ENCODE peak calls at places on chromosomes 7 and 10, in ten cellular contexts. F is tibial nerve, Y is A549, G is adrenal gland, A is stomach, N is lower lobe of right lung, D is ascending aorta, L is left lung, S is pancreas, X is left ventricle myocardium inferior. I is an unnamed sample.

GRCh38 chr7:2242541-2243482 is 786 bp downstream of the NUDT1 start:
- DNase-seq in F (no peak), Y (peak), G (no peak), A (no peak), N (no peak), D (no peak), L (no peak), S (no peak), X (no peak), I (peak)

GRCh38 chr10:69348824-69349541 is 67.7 kb downstream of the TACR2 start:
- DNase-seq in F (peak), Y (peak), G (peak), A (no peak), N (no peak), D (peak), L (no peak), S (no peak), X (peak), I (no peak)

GRCh38 chr7:2096692-2097380 is 135.9 kb downstream of the MAD1L1 start:
- DNase-seq in F (no peak), Y (no peak), G (peak), A (no peak), N (peak), D (no peak), L (peak), S (no peak), X (no peak), I (no peak)

GRCh38 chr10:53808677-53809076 is 992.4 kb downstream of the PCDH15 start:
- DNase-seq in F (no peak), Y (no peak), G (no peak), A (no peak), N (no peak), D (no peak), L (no peak), S (no peak), X (no peak), I (no peak)

GRCh38 chr10:117439243-117439912 is 64.1 kb upstream of the PDZD8 start:
- DNase-seq in F (no peak), Y (no peak), G (peak), A (no peak), N (no peak), D (peak), L (no peak), S (no peak), X (peak), I (no peak)

GRCh38 chr10:99328579-99329237 is 448 bp upstream of the CNNM1 start:
- DNase-seq in F (no peak), Y (peak), G (no peak), A (no peak), N (no peak), D (no peak), L (no peak), S (no peak), X (no peak), I (no peak)

GRCh38 chr10:74177140-74177677 is 26.2 kb downstream of the ADK start:
- DNase-seq in F (no peak), Y (no peak), G (peak), A (no peak), N (peak), D (peak), L (peak), S (peak), X (no peak), I (peak)

GRCh38 chr7:68676789-68677535 is 921.3 kb upstream of the AUTS2 start:
- DNase-seq in F (no peak), Y (no peak), G (no peak), A (no peak), N (no peak), D (no peak), L (no peak), S (no peak), X (no peak), I (no peak)

GRCh38 chr10:88565072-88565471 is 18.0 kb downstream of the RNLS start:
- DNase-seq in F (no peak), Y (peak), G (no peak), A (no peak), N (no peak), D (no peak), L (no peak), S (no peak), X (no peak), I (no peak)

GRCh38 chr7:33854178-33854577 is 51.2 kb upstream of the BMPER start:
- DNase-seq in F (no peak), Y (no peak), G (no peak), A (no peak), N (no peak), D (no peak), L (no peak), S (no peak), X (no peak), I (no peak)

GRCh38 chr7:13024323-13024722 is 336.9 kb downstream of the ARL4A start:
- DNase-seq in F (no peak), Y (no peak), G (no peak), A (no peak), N (no peak), D (no peak), L (no peak), S (no peak), X (no peak), I (no peak)

GRCh38 chr7:38660427-38661099 is 29.4 kb upstream of the AMPH start:
- DNase-seq in F (no peak), Y (peak), G (no peak), A (no peak), N (peak), D (no peak), L (no peak), S (no peak), X (no peak), I (no peak)

GRCh38 chr10:78312197-78313046 is 278.8 kb downstream of the RPS24 start:
- DNase-seq in F (no peak), Y (no peak), G (no peak), A (no peak), N (no peak), D (peak), L (no peak), S (no peak), X (no peak), I (no peak)

GRCh38 chr7:20350518-20350951 is 19.8 kb downstream of the ITGB8 start:
- DNase-seq in F (no peak), Y (no peak), G (no peak), A (no peak), N (no peak), D (no peak), L (no peak), S (no peak), X (no peak), I (no peak)

GRCh38 chr10:24383681-24384106 is 174.8 kb downstream of the KIAA1217 start:
- DNase-seq in F (peak), Y (peak), G (peak), A (peak), N (peak), D (peak), L (peak), S (peak), X (peak), I (no peak)

GRCh38 chr10:119713744-119714483 is 11.9 kb upstream of the INPP5F start:
- DNase-seq in F (no peak), Y (no peak), G (no peak), A (no peak), N (no peak), D (no peak), L (no peak), S (no peak), X (no peak), I (no peak)

GRCh38 chr10:130169136-130169888 is 33.1 kb downstream of the GLRX3 start:
- DNase-seq in F (no peak), Y (no peak), G (no peak), A (no peak), N (no peak), D (no peak), L (no peak), S (no peak), X (no peak), I (no peak)

GRCh38 chr7:116710764-116711452 is 38.9 kb downstream of the MET start:
- DNase-seq in F (no peak), Y (no peak), G (no peak), A (no peak), N (no peak), D (no peak), L (no peak), S (no peak), X (no peak), I (no peak)

GRCh38 chr10:43259248-43259980 is 7.5 kb downstream of the RASGEF1A start:
- DNase-seq in F (no peak), Y (no peak), G (peak), A (no peak), N (no peak), D (no peak), L (peak), S (no peak), X (no peak), I (peak)

GRCh38 chr10:31972519-31973041 is 43.9 kb upstream of the ARHGAP12 start:
- DNase-seq in F (no peak), Y (no peak), G (no peak), A (no peak), N (no peak), D (no peak), L (no peak), S (no peak), X (no peak), I (no peak)

GRCh38 chr10:119379466-119380071 is 162.9 kb downstream of the RGS10 start:
- DNase-seq in F (no peak), Y (no peak), G (no peak), A (no peak), N (peak), D (no peak), L (no peak), S (no peak), X (no peak), I (no peak)

GRCh38 chr7:138752568-138753518 is 45.0 kb upstream of the TMEM213 start:
- DNase-seq in F (no peak), Y (peak), G (peak), A (peak), N (peak), D (peak), L (peak), S (no peak), X (peak), I (peak)

GRCh38 chr10:12540341-12540781 is 191.0 kb downstream of the CAMK1D start:
- DNase-seq in F (no peak), Y (no peak), G (no peak), A (no peak), N (no peak), D (no peak), L (no peak), S (no peak), X (no peak), I (no peak)

GRCh38 chr7:151876899-151877777 is at the start of gene PRKAG2:
- DNase-seq in F (peak), Y (peak), G (peak), A (peak), N (peak), D (peak), L (peak), S (peak), X (peak), I (peak)

GRCh38 chr10:101779544-101780186 is 3.6 kb downstream of the NPM3 start:
- DNase-seq in F (peak), Y (peak), G (peak), A (peak), N (peak), D (peak), L (peak), S (peak), X (peak), I (peak)

GRCh38 chr10:123557366-123558108 is 108.6 kb upstream of the GPR26 start:
- DNase-seq in F (no peak), Y (no peak), G (no peak), A (no peak), N (no peak), D (no peak), L (no peak), S (no peak), X (no peak), I (no peak)

GRCh38 chr10:7054915-7055314 is 355.9 kb downstream of the SFMBT2 start:
- DNase-seq in F (no peak), Y (peak), G (no peak), A (no peak), N (no peak), D (no peak), L (no peak), S (no peak), X (no peak), I (no peak)

GRCh38 chr10:21517983-21518628 is 7.4 kb downstream of the SKIDA1 start:
- DNase-seq in F (no peak), Y (no peak), G (peak), A (no peak), N (no peak), D (peak), L (no peak), S (no peak), X (no peak), I (no peak)

GRCh38 chr7:56121440-56121839 is 5.2 kb upstream of the NUPR2 start:
- DNase-seq in F (no peak), Y (no peak), G (no peak), A (no peak), N (no peak), D (peak), L (no peak), S (no peak), X (no peak), I (no peak)

GRCh38 chr10:21488954-21489446 is 36.5 kb downstream of the SKIDA1 start:
- DNase-seq in F (no peak), Y (no peak), G (no peak), A (no peak), N (no peak), D (no peak), L (no peak), S (no peak), X (no peak), I (no peak)

GRCh38 chr7:26500749-26501352 is 209.2 kb downstream of the SNX10 start:
- DNase-seq in F (no peak), Y (peak), G (no peak), A (no peak), N (no peak), D (no peak), L (no peak), S (no peak), X (no peak), I (no peak)

GRCh38 chr10:12884851-12885250 is 116.7 kb downstream of the CCDC3 start:
- DNase-seq in F (no peak), Y (no peak), G (no peak), A (no peak), N (no peak), D (no peak), L (no peak), S (no peak), X (no peak), I (no peak)

DNA sequence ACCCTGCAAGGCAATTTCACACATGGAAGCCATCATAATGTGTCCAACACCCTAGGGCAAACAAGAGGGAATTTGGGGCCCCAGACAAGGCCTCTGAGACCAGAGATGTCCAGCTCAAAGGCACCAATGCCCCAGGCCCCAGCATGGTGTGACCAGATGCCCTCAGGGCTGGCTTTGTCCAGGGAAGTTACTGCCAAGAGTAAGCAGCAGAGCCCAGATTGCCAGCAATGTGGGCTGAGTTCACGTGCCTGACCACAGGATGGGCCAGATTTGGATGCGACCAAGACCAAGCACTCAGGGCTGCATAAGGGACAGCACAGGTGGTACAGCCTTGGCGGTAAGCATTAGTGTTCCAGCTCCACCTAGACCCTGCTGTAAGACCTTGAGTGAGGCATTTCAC is 12.7 kb downstream of the MYOF start:
- DNase-seq in F (no peak), Y (no peak), G (no peak), A (no peak), N (no peak), D (no peak), L (no peak), S (no peak), X (peak), I (no peak)
- H3K27ac ChIP-seq in F (no peak), Y (peak), G (peak), A (peak), N (no peak), D (peak), L (peak), S (no peak), X (peak), I (no peak)

DNA sequence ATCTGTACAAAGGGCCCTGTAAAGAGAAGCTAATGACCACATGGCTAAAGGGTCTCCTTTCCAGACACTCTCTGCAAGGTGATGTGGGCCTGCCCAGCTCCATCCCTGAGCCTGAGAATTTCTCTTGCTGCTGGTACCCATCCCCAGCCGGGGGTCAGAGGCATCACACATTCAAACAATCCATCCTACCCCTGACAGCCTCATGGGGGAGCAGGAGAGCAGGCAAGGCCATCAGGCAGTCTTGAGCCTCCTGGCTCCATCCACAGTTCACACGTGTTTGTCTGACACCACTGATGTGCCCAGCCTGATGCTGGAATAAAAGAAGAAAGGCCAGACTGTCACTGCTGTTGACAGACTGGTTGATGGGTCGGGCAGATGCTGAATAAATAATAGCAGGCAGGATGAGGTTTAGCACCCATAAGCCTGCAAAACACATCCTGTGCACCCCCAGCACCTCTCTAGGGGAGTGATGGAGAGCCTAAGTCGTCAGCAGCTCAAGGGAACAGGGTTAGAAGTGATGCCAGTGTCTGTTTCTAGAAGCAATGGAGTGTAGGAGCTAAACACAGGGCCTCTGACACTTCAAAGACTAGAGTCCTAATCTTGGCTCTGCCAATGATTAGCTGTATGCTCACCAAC is 43.5 kb downstream of the TLL2 start:
- DNase-seq in F (no peak), Y (peak), G (no peak), A (peak), N (no peak), D (peak), L (no peak), S (no peak), X (no peak), I (no peak)
- TF ChIP-seq CTCF in F (no peak), Y (peak), G (peak), A (no peak), N (peak), D (no peak), L (no peak), S (no peak), X (peak), I (no peak)

GRCh38 chr10:109866995-109867635 is 56.2 kb downstream of the XPNPEP1 start:
- DNase-seq in F (no peak), Y (no peak), G (no peak), A (no peak), N (no peak), D (peak), L (no peak), S (no peak), X (no peak), I (no peak)
- H3K27ac ChIP-seq in F (no peak), Y (no peak), G (no peak), A (no peak), N (no peak), D (no peak), L (no peak), S (no peak), X (no peak), I (no peak)

GRCh38 chr7:148060724-148061123 is 529.8 kb upstream of the C7orf33 start:
- DNase-seq in F (no peak), Y (no peak), G (no peak), A (no peak), N (no peak), D (no peak), L (no peak), S (no peak), X (no peak), I (no peak)

GRCh38 chr7:148058753-148059152 is 531.8 kb upstream of the C7orf33 start:
- DNase-seq in F (no peak), Y (no peak), G (no peak), A (no peak), N (no peak), D (no peak), L (no peak), S (no peak), X (no peak), I (no peak)

GRCh38 chr7:148058092-148058491 is 532.5 kb upstream of the C7orf33 start:
- DNase-seq in F (no peak), Y (no peak), G (no peak), A (no peak), N (no peak), D (no peak), L (no peak), S (no peak), X (no peak), I (no peak)
- TF ChIP-seq CTCF in F (no peak), Y (no peak), G (no peak), A (no peak), N (no peak), D (no peak), L (no peak), S (no peak), X (no peak), I (no peak)

GRCh38 chr10:59177862-59178235 is 1.4 kb downstream of the PHYHIPL start:
- DNase-seq in F (no peak), Y (no peak), G (no peak), A (no peak), N (no peak), D (no peak), L (no peak), S (no peak), X (no peak), I (no peak)
- H3K27ac ChIP-seq in F (no peak), Y (no peak), G (peak), A (no peak), N (no peak), D (no peak), L (no peak), S (peak), X (no peak), I (no peak)

DNA sequence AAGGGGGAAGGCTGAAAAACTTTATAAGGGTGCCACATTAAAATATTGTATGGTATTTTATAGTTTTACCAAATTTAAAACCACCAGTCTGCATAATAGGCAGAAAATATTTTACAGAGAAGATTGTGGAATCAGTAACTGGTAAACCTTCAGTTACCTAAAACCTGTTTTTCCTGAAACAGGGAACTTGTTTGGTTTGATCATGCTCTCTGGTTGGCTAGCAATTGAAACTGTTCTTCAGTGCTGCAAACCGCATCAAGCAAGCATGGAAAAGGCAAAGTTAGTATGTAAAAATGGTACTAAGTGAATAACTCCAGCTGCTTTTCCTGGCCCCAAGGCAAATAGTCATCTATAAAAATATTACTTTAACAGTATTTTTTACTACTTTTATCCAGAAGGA is 316.9 kb upstream of the LRRN3 start:
- DNase-seq in F (no peak), Y (no peak), G (no peak), A (no peak), N (no peak), D (no peak), L (no peak), S (no peak), X (no peak), I (no peak)
- TF ChIP-seq CTCF in F (no peak), Y (no peak), G (no peak), A (no peak), N (no peak), D (no peak), L (no peak), S (no peak), X (no peak), I (no peak)

DNA sequence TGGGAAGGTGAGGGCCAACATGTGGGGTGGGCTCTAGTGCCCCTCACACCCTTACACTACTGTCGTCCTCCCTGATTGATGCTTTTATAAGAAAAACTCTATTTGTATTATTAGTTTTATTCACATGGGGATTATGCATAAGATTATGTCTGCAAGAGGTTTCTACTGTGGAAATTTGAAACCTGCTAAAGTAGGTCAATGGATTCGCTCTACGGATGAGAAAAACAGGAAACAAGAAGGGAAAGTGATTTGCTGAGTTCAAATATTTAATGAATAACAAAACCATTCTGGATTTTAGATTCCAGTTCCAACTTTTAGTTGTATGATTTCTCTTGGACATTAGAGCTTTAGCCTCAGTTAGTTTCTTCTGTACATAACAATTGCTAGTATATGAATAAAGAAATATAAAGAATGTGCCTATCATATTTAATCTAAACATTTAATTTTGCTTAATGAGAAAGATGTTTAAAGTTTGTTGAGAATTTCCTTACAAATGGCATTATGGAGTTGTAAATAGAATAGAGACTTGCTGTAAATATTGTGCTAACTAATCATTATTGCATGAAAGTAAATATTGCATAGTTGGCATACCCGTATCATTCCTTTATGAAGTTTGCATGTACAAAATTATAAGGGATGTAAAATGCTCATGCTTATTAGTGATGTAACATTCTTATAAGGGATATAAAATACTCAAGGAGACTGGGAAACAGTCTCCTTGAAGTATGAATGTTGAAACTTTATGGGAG is 193.8 kb downstream of the THSD7A start:
- DNase-seq in F (no peak), Y (no peak), G (no peak), A (no peak), N (no peak), D (no peak), L (no peak), S (no peak), X (no peak), I (no peak)
- H3K27ac ChIP-seq in F (no peak), Y (no peak), G (no peak), A (no peak), N (no peak), D (no peak), L (no peak), S (no peak), X (peak), I (no peak)

I was measured in CD8-positive, alpha-beta T cell.